ENCODE peak calls at places on chromosomes 5 and 9, in eight cellular contexts. One of them, this sample, is unnamed.
A peak's percentile ranks its signal among the peaks of the same experiment; 100 is the strongest.

GRCh38 chr5:180832638-180833068 is 28.4 kb downstream of the ZFP62 start:
- DNase-seq in WTC11: no peak
- DNase-seq in glutamatergic neuron: no peak
- DNase-seq in uterus: no peak
- DNase-seq in NCI-H1930: no peak
- DNase-seq in upper lobe of left lung: no peak
- DNase-seq in aorta: no peak
- DNase-seq in PC-3: no peak
- DNase-seq in this sample: peak; percentile 23

GRCh38 chr5:1133510-1134255 is 21.8 kb upstream of the SLC12A7 start:
- DNase-seq in WTC11: no peak
- DNase-seq in glutamatergic neuron: no peak
- DNase-seq in uterus: no peak
- DNase-seq in NCI-H1930: no peak
- DNase-seq in upper lobe of left lung: no peak
- DNase-seq in aorta: no peak
- DNase-seq in PC-3: no peak
- DNase-seq in this sample: no peak

GRCh38 chr9:91210318-91210717 is 151.4 kb downstream of the AUH start:
- DNase-seq in WTC11: no peak
- DNase-seq in glutamatergic neuron: no peak
- DNase-seq in uterus: no peak
- DNase-seq in NCI-H1930: no peak
- DNase-seq in upper lobe of left lung: no peak
- DNase-seq in aorta: no peak
- DNase-seq in PC-3: no peak
- DNase-seq in this sample: no peak

GRCh38 chr9:90927496-90927895 is 125.9 kb downstream of the SYK start:
- DNase-seq in WTC11: no peak
- DNase-seq in glutamatergic neuron: no peak
- DNase-seq in uterus: no peak
- DNase-seq in NCI-H1930: no peak
- DNase-seq in upper lobe of left lung: no peak
- DNase-seq in aorta: no peak
- DNase-seq in PC-3: peak; percentile 22
- DNase-seq in this sample: no peak

GRCh38 chr9:82923410-82924242 is 139.3 kb downstream of the RASEF start:
- DNase-seq in WTC11: no peak
- DNase-seq in glutamatergic neuron: peak; percentile 39
- DNase-seq in uterus: no peak
- DNase-seq in NCI-H1930: no peak
- DNase-seq in upper lobe of left lung: no peak
- DNase-seq in aorta: no peak
- DNase-seq in PC-3: no peak
- DNase-seq in this sample: no peak

GRCh38 chr9:82729991-82730390 is 333.0 kb downstream of the RASEF start:
- DNase-seq in WTC11: no peak
- DNase-seq in glutamatergic neuron: no peak
- DNase-seq in uterus: no peak
- DNase-seq in NCI-H1930: no peak
- DNase-seq in upper lobe of left lung: no peak
- DNase-seq in aorta: no peak
- DNase-seq in PC-3: no peak
- DNase-seq in this sample: no peak

GRCh38 chr5:122252319-122252718 is 59.7 kb upstream of the SNCAIP start:
- DNase-seq in WTC11: no peak
- DNase-seq in glutamatergic neuron: no peak
- DNase-seq in uterus: no peak
- DNase-seq in NCI-H1930: no peak
- DNase-seq in upper lobe of left lung: no peak
- DNase-seq in aorta: no peak
- DNase-seq in PC-3: peak; percentile 21
- DNase-seq in this sample: no peak

GRCh38 chr9:3760031-3760430 is 234.2 kb upstream of the RFX3 start:
- DNase-seq in WTC11: no peak
- DNase-seq in glutamatergic neuron: no peak
- DNase-seq in uterus: no peak
- DNase-seq in NCI-H1930: no peak
- DNase-seq in upper lobe of left lung: no peak
- DNase-seq in aorta: no peak
- DNase-seq in PC-3: peak; percentile 64
- DNase-seq in this sample: no peak

GRCh38 chr9:101027733-101028345 is 688 bp upstream of the PLPPR1 start:
- DNase-seq in WTC11: no peak
- DNase-seq in glutamatergic neuron: no peak
- DNase-seq in uterus: no peak
- DNase-seq in NCI-H1930: no peak
- DNase-seq in upper lobe of left lung: no peak
- DNase-seq in aorta: no peak
- DNase-seq in PC-3: no peak
- DNase-seq in this sample: no peak

GRCh38 chr9:131416509-131416908 is 22.6 kb downstream of the PRRC2B start:
- DNase-seq in WTC11: no peak
- DNase-seq in glutamatergic neuron: no peak
- DNase-seq in uterus: no peak
- DNase-seq in NCI-H1930: no peak
- DNase-seq in upper lobe of left lung: no peak
- DNase-seq in aorta: no peak
- DNase-seq in PC-3: no peak
- DNase-seq in this sample: no peak

GRCh38 chr5:115480900-115481299 is 63.7 kb downstream of the FEM1C start:
- DNase-seq in WTC11: no peak
- DNase-seq in glutamatergic neuron: no peak
- DNase-seq in uterus: no peak
- DNase-seq in NCI-H1930: no peak
- DNase-seq in upper lobe of left lung: no peak
- DNase-seq in aorta: no peak
- DNase-seq in PC-3: no peak
- DNase-seq in this sample: no peak

GRCh38 chr5:50593681-50594080 is 72.8 kb upstream of the PARP8 start:
- DNase-seq in WTC11: no peak
- DNase-seq in glutamatergic neuron: no peak
- DNase-seq in uterus: no peak
- DNase-seq in NCI-H1930: no peak
- DNase-seq in upper lobe of left lung: no peak
- DNase-seq in aorta: no peak
- DNase-seq in PC-3: no peak
- DNase-seq in this sample: peak; percentile 45

GRCh38 chr9:105118646-105119045 is 125.8 kb upstream of the SLC44A1 start:
- DNase-seq in WTC11: no peak
- DNase-seq in glutamatergic neuron: no peak
- DNase-seq in uterus: no peak
- DNase-seq in NCI-H1930: no peak
- DNase-seq in upper lobe of left lung: no peak
- DNase-seq in aorta: no peak
- DNase-seq in PC-3: no peak
- DNase-seq in this sample: no peak

GRCh38 chr9:127360829-127361228 is 36.1 kb upstream of the SLC2A8 start:
- DNase-seq in WTC11: peak; percentile 65
- DNase-seq in glutamatergic neuron: no peak
- DNase-seq in uterus: peak; percentile 30
- DNase-seq in NCI-H1930: peak; percentile 14
- DNase-seq in upper lobe of left lung: no peak
- DNase-seq in aorta: no peak
- DNase-seq in PC-3: peak; percentile 28
- DNase-seq in this sample: no peak

GRCh38 chr5:88813805-88814584 is 69.0 kb downstream of the MEF2C start:
- DNase-seq in WTC11: peak; percentile 13
- DNase-seq in glutamatergic neuron: peak; percentile 17
- DNase-seq in uterus: no peak
- DNase-seq in NCI-H1930: no peak
- DNase-seq in upper lobe of left lung: no peak
- DNase-seq in aorta: no peak
- DNase-seq in PC-3: peak; percentile 46
- DNase-seq in this sample: no peak

GRCh38 chr5:134570886-134571285 is 45.4 kb downstream of the JADE2 start:
- DNase-seq in WTC11: no peak
- DNase-seq in glutamatergic neuron: no peak
- DNase-seq in uterus: no peak
- DNase-seq in NCI-H1930: no peak
- DNase-seq in upper lobe of left lung: no peak
- DNase-seq in aorta: no peak
- DNase-seq in PC-3: no peak
- DNase-seq in this sample: no peak

GRCh38 chr5:110916373-110917049 is 155.0 kb upstream of the TSLP start:
- DNase-seq in WTC11: no peak
- DNase-seq in glutamatergic neuron: no peak
- DNase-seq in uterus: no peak
- DNase-seq in NCI-H1930: no peak
- DNase-seq in upper lobe of left lung: no peak
- DNase-seq in aorta: no peak
- DNase-seq in PC-3: peak; percentile 90
- DNase-seq in this sample: no peak

GRCh38 chr5:123856736-123857135 is 344.8 kb downstream of the CSNK1G3 start:
- DNase-seq in WTC11: no peak
- DNase-seq in glutamatergic neuron: no peak
- DNase-seq in uterus: no peak
- DNase-seq in NCI-H1930: no peak
- DNase-seq in upper lobe of left lung: no peak
- DNase-seq in aorta: no peak
- DNase-seq in PC-3: no peak
- DNase-seq in this sample: no peak

GRCh38 chr9:3244963-3245653 is 280.7 kb downstream of the RFX3 start:
- DNase-seq in WTC11: no peak
- DNase-seq in glutamatergic neuron: no peak
- DNase-seq in uterus: no peak
- DNase-seq in NCI-H1930: peak; percentile 90
- DNase-seq in upper lobe of left lung: peak; percentile 26
- DNase-seq in aorta: no peak
- DNase-seq in PC-3: no peak
- DNase-seq in this sample: no peak

GRCh38 chr5:123209163-123210013 is 120.3 kb downstream of the PRDM6 start:
- DNase-seq in WTC11: no peak
- DNase-seq in glutamatergic neuron: no peak
- DNase-seq in uterus: no peak
- DNase-seq in NCI-H1930: no peak
- DNase-seq in upper lobe of left lung: no peak
- DNase-seq in aorta: no peak
- DNase-seq in PC-3: peak; percentile 62
- DNase-seq in this sample: no peak

GRCh38 chr9:136372561-136373299 is 739 bp downstream of the CARD9 start:
- DNase-seq in WTC11: peak; percentile 29
- DNase-seq in glutamatergic neuron: peak; percentile 69
- DNase-seq in uterus: no peak
- DNase-seq in NCI-H1930: no peak
- DNase-seq in upper lobe of left lung: peak; percentile 88
- DNase-seq in aorta: peak; percentile 89
- DNase-seq in PC-3: peak; percentile 8
- DNase-seq in this sample: no peak

GRCh38 chr9:116124472-116125040 is 29.0 kb upstream of the PAPPA start:
- DNase-seq in WTC11: no peak
- DNase-seq in glutamatergic neuron: no peak
- DNase-seq in uterus: no peak
- DNase-seq in NCI-H1930: no peak
- DNase-seq in upper lobe of left lung: peak; percentile 25
- DNase-seq in aorta: no peak
- DNase-seq in PC-3: no peak
- DNase-seq in this sample: no peak

GRCh38 chr5:138448481-138449398 is 9.9 kb downstream of the REEP2 start:
- DNase-seq in WTC11: peak; percentile 12
- DNase-seq in glutamatergic neuron: no peak
- DNase-seq in uterus: no peak
- DNase-seq in NCI-H1930: peak; percentile 22
- DNase-seq in upper lobe of left lung: no peak
- DNase-seq in aorta: no peak
- DNase-seq in PC-3: no peak
- DNase-seq in this sample: no peak

GRCh38 chr9:4207476-4207875 is 92.4 kb downstream of the GLIS3 start:
- DNase-seq in WTC11: no peak
- DNase-seq in glutamatergic neuron: no peak
- DNase-seq in uterus: no peak
- DNase-seq in NCI-H1930: no peak
- DNase-seq in upper lobe of left lung: no peak
- DNase-seq in aorta: no peak
- DNase-seq in PC-3: no peak
- DNase-seq in this sample: no peak

GRCh38 chr9:132351404-132352050 is 3.3 kb downstream of the SETX start:
- DNase-seq in WTC11: no peak
- DNase-seq in glutamatergic neuron: no peak
- DNase-seq in uterus: no peak
- DNase-seq in NCI-H1930: no peak
- DNase-seq in upper lobe of left lung: no peak
- DNase-seq in aorta: no peak
- DNase-seq in PC-3: no peak
- DNase-seq in this sample: no peak

GRCh38 chr9:105359899-105360298 is 87.9 kb upstream of the FSD1L start:
- DNase-seq in WTC11: no peak
- DNase-seq in glutamatergic neuron: no peak
- DNase-seq in uterus: no peak
- DNase-seq in NCI-H1930: no peak
- DNase-seq in upper lobe of left lung: no peak
- DNase-seq in aorta: no peak
- DNase-seq in PC-3: no peak
- DNase-seq in this sample: no peak

GRCh38 chr5:160229190-160229742 is at the start of gene FABP6:
- DNase-seq in WTC11: no peak
- DNase-seq in glutamatergic neuron: no peak
- DNase-seq in uterus: no peak
- DNase-seq in NCI-H1930: no peak
- DNase-seq in upper lobe of left lung: no peak
- DNase-seq in aorta: no peak
- DNase-seq in PC-3: no peak
- DNase-seq in this sample: no peak

This sample was measured in effector memory CD8-positive, alpha-beta T cell.